ENCODE peak calls at places on chromosome X, in nine cellular contexts. J is testis, E is esophagus squamous epithelium, T is A549, X is adrenal gland, U is tibial nerve, M is uterus, H is prostate gland, Y is ovary. I is an unnamed sample.

GRCh38 chrX:68387786-68388185 is 45.5 kb downstream of the OPHN1 start:
- DNase-seq in U (no peak), M (no peak), H (no peak), J (no peak), T (no peak), X (no peak), Y (no peak), E (no peak), I (no peak)

GRCh38 chrX:1462596-1463251 is 10.0 kb upstream of the ASMTL start:
- DNase-seq in E (no peak), Y (peak; percentile 39), X (peak; percentile 35), U (no peak), M (no peak), H (no peak), T (peak; percentile 40), J (peak; percentile 14), I (no peak)

GRCh38 chrX:106007815-106008214 is 30.7 kb downstream of the SERPINA7 start:
- DNase-seq in J (no peak), X (no peak), H (no peak), M (no peak), U (no peak), T (no peak), E (no peak), Y (no peak), I (no peak)

GRCh38 chrX:42273387-42273786 is 350.0 kb upstream of the CASK start:
- DNase-seq in J (no peak), H (no peak), Y (no peak), U (no peak), M (no peak), X (no peak), E (no peak), T (no peak), I (no peak)

GRCh38 chrX:38970845-38971244 is 169.6 kb downstream of the MID1IP1 start:
- DNase-seq in E (no peak), H (no peak), M (no peak), T (no peak), Y (no peak), U (no peak), J (no peak), X (no peak), I (no peak)

GRCh38 chrX:6015423-6015822 is 213.2 kb downstream of the NLGN4X start:
- DNase-seq in X (no peak), U (no peak), M (no peak), J (no peak), Y (no peak), E (no peak), H (no peak), T (no peak), I (no peak)

GRCh38 chrX:155313766-155314165 is 20.6 kb downstream of the CLIC2 start:
- DNase-seq in X (no peak), Y (no peak), J (no peak), E (no peak), U (no peak), T (peak; percentile 43), H (no peak), M (no peak), I (no peak)

GRCh38 chrX:54921427-54922021 is 900 bp downstream of the TRO start:
- DNase-seq in T (no peak), J (peak; percentile 76), U (peak; percentile 29), E (no peak), X (peak; percentile 31), Y (peak; percentile 73), M (peak; percentile 66), H (peak; percentile 16), I (peak; percentile 52)

GRCh38 chrX:43481601-43482000 is 174.5 kb upstream of the MAOA start:
- DNase-seq in T (no peak), H (no peak), X (no peak), Y (no peak), E (no peak), J (no peak), M (no peak), U (no peak), I (no peak)

GRCh38 chrX:7514871-7515599 is 327.9 kb upstream of the VCX start:
- DNase-seq in J (no peak), T (no peak), X (no peak), M (no peak), U (peak; percentile 4), E (no peak), H (no peak), Y (no peak), I (no peak)

GRCh38 chrX:133921764-133922389 is 63.5 kb downstream of the GPC3 start:
- DNase-seq in H (peak; percentile 6), U (peak; percentile 4), J (peak; percentile 17), X (peak; percentile 39), M (no peak), Y (no peak), E (no peak), T (peak; percentile 46), I (peak; percentile 68)

GRCh38 chrX:40237745-40238178 is 140.0 kb upstream of the BCOR start:
- DNase-seq in E (no peak), U (no peak), H (no peak), M (no peak), T (no peak), J (peak; percentile 15), X (no peak), Y (no peak), I (no peak)

GRCh38 chrX:10031743-10032142 is 64.6 kb downstream of the CLDN34 start:
- DNase-seq in E (no peak), J (no peak), M (no peak), H (no peak), Y (no peak), X (no peak), U (no peak), T (no peak), I (no peak)

GRCh38 chrX:134599173-134599914 is 58.9 kb downstream of the PLAC1 start:
- DNase-seq in J (no peak), H (no peak), X (no peak), U (peak; percentile 32), E (no peak), Y (no peak), T (no peak), M (peak; percentile 63), I (no peak)

GRCh38 chrX:153649178-153649914 is 2.3 kb downstream of the DUSP9 start:
- DNase-seq in Y (peak; percentile 7), T (peak; percentile 57), X (peak; percentile 54), U (no peak), E (no peak), H (no peak), J (no peak), M (peak; percentile 9), I (peak; percentile 31)

GRCh38 chrX:130245441-130245840 is 23.3 kb downstream of the ZNF280C start:
- DNase-seq in H (no peak), E (no peak), X (no peak), U (no peak), T (no peak), M (no peak), J (no peak), Y (no peak), I (no peak)

GRCh38 chrX:147485207-147485606 is 426.5 kb upstream of the FMR1 start:
- DNase-seq in Y (no peak), T (no peak), J (no peak), E (no peak), U (no peak), M (no peak), H (no peak), X (no peak), I (no peak)

GRCh38 chrX:102085706-102086105 is 39.8 kb upstream of the TCEAL2 start:
- DNase-seq in J (no peak), U (no peak), X (no peak), M (no peak), E (no peak), H (no peak), Y (no peak), T (no peak), I (no peak)
- TF ChIP-seq CTCF in J (no peak), U (no peak), X (no peak), M (no peak), E (no peak), H (no peak), Y (no peak), T (no peak), I (no peak)

GRCh38 chrX:2547746-2548145 is 47.0 kb upstream of the DHRSX start:
- DNase-seq in M (no peak), E (no peak), H (no peak), X (no peak), U (no peak), T (no peak), Y (no peak), J (no peak), I (no peak)

GRCh38 chrX:2550288-2551020 is 49.7 kb upstream of the DHRSX start:
- DNase-seq in E (no peak), Y (no peak), H (no peak), M (no peak), J (no peak), T (no peak), X (no peak), U (no peak), I (no peak)

GRCh38 chrX:2549874-2550273 is 49.1 kb upstream of the DHRSX start:
- DNase-seq in J (no peak), Y (no peak), H (no peak), U (no peak), E (no peak), X (no peak), M (no peak), T (no peak), I (no peak)

GRCh38 chrX:2548731-2549423 is 48.1 kb upstream of the DHRSX start:
- DNase-seq in H (no peak), J (no peak), U (no peak), Y (no peak), E (no peak), M (no peak), T (no peak), X (no peak), I (no peak)

DNA sequence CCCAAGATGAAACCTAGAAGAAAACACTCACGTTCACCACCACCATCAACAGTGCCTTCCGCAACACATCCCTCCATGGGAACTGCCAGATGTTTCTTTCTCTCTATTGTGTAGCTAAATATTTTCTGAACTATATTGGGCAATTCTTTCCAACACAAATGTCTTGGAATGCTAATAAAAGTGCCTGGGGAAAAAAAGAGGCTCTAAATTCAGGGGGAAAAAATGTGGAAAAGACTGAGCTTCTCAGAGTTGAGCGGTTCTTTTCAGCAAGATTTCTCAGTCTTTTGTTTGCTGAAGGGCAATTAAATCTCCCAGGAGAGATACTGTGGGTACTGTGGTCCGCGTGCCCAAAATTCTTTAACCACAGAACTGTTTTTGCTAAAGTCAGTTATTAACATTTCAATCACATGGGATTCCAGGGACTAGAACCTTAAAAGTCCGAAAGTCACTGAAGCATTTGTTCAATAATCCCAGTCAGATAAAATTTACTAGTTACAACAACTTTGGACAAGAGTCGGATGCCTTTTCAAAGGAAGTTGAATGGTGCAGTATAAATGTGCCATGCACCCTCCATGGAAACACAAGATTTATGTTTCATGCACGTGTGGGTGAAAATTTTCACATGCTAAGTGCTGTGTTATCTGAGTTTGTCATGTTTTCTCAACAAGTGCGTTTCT is 52.0 kb upstream of the DHRSX start:
- DNase-seq in U (peak; percentile 8), H (no peak), E (no peak), Y (no peak), J (no peak), T (peak; percentile 78), X (no peak), M (no peak), I (no peak)
- H3K27ac ChIP-seq in U (no peak overlapping the region), H (no peak overlapping the region), E (no peak overlapping the region), Y (no peak overlapping the region), J (no peak overlapping the region), T (peak overlapping the region; percentile 69), X (no peak overlapping the region), M (no peak overlapping the region), I (peak overlapping the region; percentile 32)

GRCh38 chrX:107205770-107206696 is at the start of the genes DNAAF6 and NUP62CL:
- DNase-seq in J (peak; percentile 87), U (peak; percentile 11), M (peak; percentile 56), E (peak; percentile 24), Y (peak; percentile 47), T (peak; percentile 89), X (peak; percentile 77), H (peak; percentile 42), I (peak; percentile 87)
- TF ChIP-seq POLR2A in J (no peak), U (no peak), M (no peak), E (no peak), Y (no peak), T (peak; percentile 28), X (no peak), H (no peak), I (no peak)

GRCh38 chrX:74458738-74459137 is 37.4 kb downstream of the SLC16A2 start:
- DNase-seq in T (peak; percentile 37), J (no peak), X (no peak), Y (no peak), E (no peak), H (no peak), M (no peak), U (no peak), I (no peak)
- TF ChIP-seq CTCF in T (peak; percentile 36), J (no peak), X (no peak), Y (no peak), E (peak; percentile 13), H (no peak), M (no peak), U (no peak), I (no peak)

I was measured in body of pancreas.